ENCODE peak calls at places on chromosomes 11 and 22, in six cellular contexts. P is Caki2; V is stimulated activated CD8-positive, alpha-beta memory T cell treated with anti-CD3 and anti-CD28 coated beads, Interleukin-15, amount 100 ng/mL, for 24 hours; N is stimulated activated CD4-positive, alpha-beta T cell treated with anti-CD3 and anti-CD28 coated beads, Interleukin-2, amount 100 ng/mL, for 48 hours; C is neuronal stem cell; W is heart right ventricle. A is an unnamed sample.

GRCh38 chr11:776459-777287 is 614 bp downstream of the GATD1 start:
- DNase-seq in N (no peak), C (no peak), P (peak), W (no peak), V (no peak), A (no peak)

GRCh38 chr11:67389477-67389876 is 2.3 kb upstream of the RAD9A start:
- DNase-seq in W (no peak), V (no peak), C (no peak), N (no peak), P (no peak), A (no peak)

GRCh38 chr11:8715501-8715900 is 32.9 kb downstream of the RPL27A start:
- DNase-seq in V (no peak), P (no peak), W (no peak), N (no peak), C (no peak), A (no peak)

GRCh38 chr11:92226331-92227232 is 2.0 kb downstream of the FAT3 start:
- DNase-seq in N (no peak), V (no peak), W (no peak), P (peak), C (peak), A (no peak)

GRCh38 chr11:74035264-74035663 is 26.4 kb upstream of the UCP3 start:
- DNase-seq in V (no peak), C (no peak), N (no peak), W (no peak), P (no peak), A (no peak)

GRCh38 chr11:61325649-61326414 is 7.1 kb downstream of the DDB1 start:
- DNase-seq in W (no peak), C (no peak), P (no peak), N (no peak), V (no peak), A (no peak)

GRCh38 chr11:9753031-9753430 is 89.2 kb downstream of the SWAP70 start:
- DNase-seq in C (no peak), W (no peak), V (no peak), P (no peak), N (no peak), A (no peak)

GRCh38 chr22:43375951-43376455 is 32.8 kb upstream of the SCUBE1 start:
- DNase-seq in N (no peak), C (no peak), W (no peak), P (no peak), V (no peak), A (no peak)

GRCh38 chr11:62143727-62144126 is 19.9 kb downstream of the INCENP start:
- DNase-seq in C (no peak), V (no peak), P (no peak), N (no peak), W (no peak), A (no peak)

GRCh38 chr11:110833033-110833484 is 120.8 kb upstream of the ARHGAP20 start:
- DNase-seq in N (no peak), C (no peak), W (no peak), P (no peak), V (no peak), A (no peak)

GRCh38 chr11:93477684-93478234 is 65.4 kb downstream of the SMCO4 start:
- DNase-seq in C (peak), W (no peak), N (no peak), V (no peak), P (no peak), A (no peak)

GRCh38 chr11:129933866-129934265 is 38.5 kb upstream of the NFRKB start:
- DNase-seq in N (no peak), C (no peak), W (no peak), P (no peak), V (no peak), A (no peak)

GRCh38 chr22:31193092-31193491 is 19.0 kb upstream of the LIMK2 start:
- DNase-seq in V (no peak), P (no peak), W (no peak), N (no peak), C (no peak), A (no peak)

GRCh38 chr11:45106006-45106405 is 40.4 kb upstream of the PRDM11 start:
- DNase-seq in V (no peak), C (no peak), P (no peak), W (no peak), N (no peak), A (no peak)

GRCh38 chr11:57432017-57432590 is 5.2 kb upstream of the SLC43A3 start:
- DNase-seq in W (no peak), P (no peak), N (no peak), V (no peak), C (no peak), A (no peak)

GRCh38 chr11:128367573-128367972 is 219.8 kb downstream of the ETS1 start:
- DNase-seq in C (no peak), P (no peak), V (no peak), N (peak), W (no peak), A (no peak)

GRCh38 chr11:62030071-62030684 is 62.7 kb upstream of the FTH1 start:
- DNase-seq in N (no peak), C (no peak), V (no peak), P (no peak), W (no peak), A (no peak)

GRCh38 chr11:104534268-104534667 is 364.0 kb downstream of the CASP12 start:
- DNase-seq in V (no peak), C (no peak), P (peak), N (no peak), W (no peak), A (no peak)

GRCh38 chr11:114132427-114132826 is 72.9 kb downstream of the ZBTB16 start:
- DNase-seq in W (no peak), N (no peak), V (no peak), C (no peak), P (no peak), A (no peak)

GRCh38 chr11:119120639-119121007 is 757 bp upstream of the HINFP start:
- DNase-seq in P (no peak), C (peak), N (no peak), V (no peak), W (no peak), A (no peak)

GRCh38 chr11:123020968-123021367 is 39.3 kb upstream of the BSX start:
- DNase-seq in W (no peak), V (no peak), N (peak), P (peak), C (no peak), A (no peak)

GRCh38 chr22:29009148-29009547 is 52.5 kb downstream of the C22orf31 start:
- DNase-seq in V (no peak), N (no peak), P (no peak), C (no peak), W (peak), A (no peak)

GRCh38 chr11:59771605-59772004 is 16.4 kb downstream of the STX3 start:
- DNase-seq in P (no peak), C (no peak), W (no peak), V (no peak), N (no peak), A (no peak)

GRCh38 chr11:90133560-90134145 is 810 bp upstream of the NAALAD2 start:
- DNase-seq in V (no peak), W (no peak), P (no peak), N (no peak), C (no peak), A (no peak)

GRCh38 chr11:78806214-78807004 is 231.7 kb upstream of the NARS2 start:
- DNase-seq in P (no peak), N (no peak), C (no peak), V (no peak), W (no peak), A (no peak)

GRCh38 chr11:68987211-68987610 is 6.4 kb upstream of the MRGPRD start:
- DNase-seq in V (no peak), P (no peak), N (no peak), W (no peak), C (no peak), A (no peak)

GRCh38 chr11:86222081-86222480 is 22.5 kb upstream of the EED start:
- DNase-seq in P (no peak), N (no peak), W (no peak), C (no peak), V (no peak), A (no peak)

GRCh38 chr11:76598426-76598839 is 72.1 kb downstream of the LRRC32 start:
- DNase-seq in P (no peak), C (no peak), W (peak), V (no peak), N (no peak), A (no peak)

GRCh38 chr11:71447791-71448256 is 369 bp downstream of the DHCR7 start:
- DNase-seq in V (no peak), N (peak), W (no peak), C (peak), P (no peak), A (no peak)

GRCh38 chr11:74142624-74143023 is 28.2 kb downstream of the C2CD3 start:
- DNase-seq in V (no peak), W (no peak), C (no peak), N (no peak), P (no peak), A (no peak)

GRCh38 chr22:21972293-21972779 is 10.3 kb downstream of the TOP3B start:
- DNase-seq in C (no peak), W (no peak), P (no peak), V (no peak), N (peak), A (no peak)

GRCh38 chr11:117231637-117232021 is 244 bp downstream of the PCSK7 start:
- DNase-seq in W (no peak), C (no peak), V (no peak), P (no peak), N (no peak), A (no peak)

GRCh38 chr11:33257160-33257896 is at the start of gene HIPK3:
- DNase-seq in C (peak), V (peak), W (peak), P (peak), N (peak), A (peak)

GRCh38 chr11:105823495-105824033 is 198.5 kb downstream of the MSANTD4 start:
- DNase-seq in P (no peak), W (no peak), N (no peak), C (no peak), V (no peak), A (no peak)

GRCh38 chr11:41316726-41317125 is 142.7 kb downstream of the LRRC4C start:
- DNase-seq in C (no peak), P (no peak), N (no peak), V (no peak), W (no peak), A (no peak)

GRCh38 chr11:7437706-7438105 is 47.6 kb upstream of the OLFML1 start:
- DNase-seq in V (no peak), N (no peak), W (no peak), P (no peak), C (no peak), A (no peak)

A was measured in nucleus accumbens.